ENCODE peak calls at places on chromosomes 11 and 22, in six cellular contexts. K is SK-N-SH, V is H1, S is K562, B is HepG2, I is GM12878. N is an unnamed sample.

GRCh38 chr11:9130297-9130696 is 38.9 kb upstream of the SCUBE2 start:
- DNase-seq in S (no peak), K (no peak), B (no peak), V (no peak), I (no peak), N (peak; percentile 55)

GRCh38 chr11:77705195-77705876 is 67.7 kb upstream of the CLNS1A start:
- DNase-seq in B (peak; percentile 71), S (peak; percentile 75), I (no peak), K (no peak), V (no peak), N (peak; percentile 45)

GRCh38 chr11:134882671-134883318 is 470.8 kb upstream of the B3GAT1 start:
- DNase-seq in V (no peak), K (no peak), I (no peak), S (no peak), B (no peak), N (no peak)

GRCh38 chr11:117827521-117828511 is 3.3 kb upstream of the FXYD2 start:
- DNase-seq in V (no peak), K (no peak), B (no peak), I (no peak), S (no peak), N (no peak)

GRCh38 chr22:29309332-29310064 is 3.0 kb downstream of the GAS2L1 start:
- DNase-seq in K (peak; percentile 66), V (no peak), I (no peak), B (no peak), S (no peak), N (no peak)

GRCh38 chr22:25741692-25742626 is at the start of gene MYO18B:
- DNase-seq in K (no peak), I (no peak), B (no peak), S (peak; percentile 90), V (no peak), N (no peak)

GRCh38 chr11:69238562-69239319 is 55.2 kb upstream of the MYEOV start:
- DNase-seq in B (no peak), V (no peak), S (no peak), K (no peak), I (no peak), N (no peak)

GRCh38 chr22:22571429-22571828 is 12.4 kb upstream of the PRAME start:
- DNase-seq in B (no peak), S (no peak), V (no peak), K (no peak), I (no peak), N (no peak)

GRCh38 chr22:36220457-36220921 is 18.8 kb downstream of the APOL2 start:
- DNase-seq in S (no peak), V (no peak), I (no peak), K (no peak), B (no peak), N (no peak)

GRCh38 chr11:92295175-92296137 is 70.8 kb downstream of the FAT3 start:
- DNase-seq in B (no peak), K (no peak), I (no peak), V (no peak), S (no peak), N (no peak)

GRCh38 chr11:119488256-119488995 is 65.5 kb upstream of the THY1 start:
- DNase-seq in S (no peak), K (no peak), B (no peak), V (no peak), I (no peak), N (no peak)

GRCh38 chr22:35349704-35350538 is 31.0 kb upstream of the HMOX1 start:
- DNase-seq in K (peak; percentile 60), I (no peak), V (no peak), S (no peak), B (no peak), N (no peak)

GRCh38 chr11:72975778-72976520 is 161.7 kb downstream of the ATG16L2 start:
- DNase-seq in V (no peak), B (peak; percentile 9), K (no peak), S (no peak), I (no peak), N (peak; percentile 31)

GRCh38 chr11:68550485-68550817 is 89.9 kb downstream of the PPP6R3 start:
- DNase-seq in B (no peak), V (no peak), I (no peak), K (no peak), S (no peak), N (no peak)

GRCh38 chr11:20353829-20354434 is 9.6 kb upstream of the HTATIP2 start:
- DNase-seq in V (no peak), S (peak; percentile 70), B (peak; percentile 46), K (peak; percentile 67), I (no peak), N (peak; percentile 14)

GRCh38 chr11:110026823-110027626 is 66.2 kb upstream of the ZC3H12C start:
- DNase-seq in V (no peak), I (peak; percentile 99), K (no peak), S (no peak), B (no peak), N (peak; percentile 18)

GRCh38 chr11:2306971-2307732 is 5.3 kb downstream of the TSPAN32 start:
- DNase-seq in B (no peak), K (peak; percentile 33), V (no peak), S (peak; percentile 37), I (no peak), N (no peak)

GRCh38 chr11:9530020-9530628 is 43.3 kb upstream of the WEE1 start:
- DNase-seq in B (no peak), I (no peak), S (peak; percentile 60), V (no peak), K (no peak), N (no peak)

GRCh38 chr11:119405986-119406385 is 17.0 kb downstream of the THY1 start:
- DNase-seq in B (no peak), V (no peak), K (no peak), I (no peak), S (no peak), N (no peak)

GRCh38 chr11:112715091-112715490 is 246.1 kb upstream of the NCAM1 start:
- DNase-seq in S (no peak), V (no peak), K (no peak), I (no peak), B (no peak), N (no peak)

GRCh38 chr11:108960498-108960897 is 295.6 kb downstream of the DDX10 start:
- DNase-seq in V (no peak), S (no peak), B (no peak), I (no peak), K (no peak), N (no peak)

GRCh38 chr11:63543711-63544110 is 7.1 kb downstream of the PLAAT4 start:
- DNase-seq in V (no peak), K (no peak), S (no peak), I (no peak), B (no peak), N (no peak)

GRCh38 chr11:34656062-34656720 is 35.3 kb downstream of the EHF start:
- DNase-seq in V (no peak), B (peak; percentile 96), I (no peak), S (no peak), K (no peak), N (no peak)

GRCh38 chr11:64750361-64751054 is 6.6 kb upstream of the RASGRP2 start:
- DNase-seq in I (no peak), K (no peak), S (no peak), B (no peak), V (no peak), N (no peak)

GRCh38 chr11:34266987-34267386 is 90.8 kb downstream of the ABTB2 start:
- DNase-seq in K (no peak), S (no peak), I (no peak), B (no peak), V (no peak), N (no peak)

GRCh38 chr11:88434333-88434976 is 96.9 kb upstream of the CTSC start:
- DNase-seq in B (peak; percentile 9), S (peak; percentile 59), V (no peak), K (no peak), I (no peak), N (no peak)

DNA sequence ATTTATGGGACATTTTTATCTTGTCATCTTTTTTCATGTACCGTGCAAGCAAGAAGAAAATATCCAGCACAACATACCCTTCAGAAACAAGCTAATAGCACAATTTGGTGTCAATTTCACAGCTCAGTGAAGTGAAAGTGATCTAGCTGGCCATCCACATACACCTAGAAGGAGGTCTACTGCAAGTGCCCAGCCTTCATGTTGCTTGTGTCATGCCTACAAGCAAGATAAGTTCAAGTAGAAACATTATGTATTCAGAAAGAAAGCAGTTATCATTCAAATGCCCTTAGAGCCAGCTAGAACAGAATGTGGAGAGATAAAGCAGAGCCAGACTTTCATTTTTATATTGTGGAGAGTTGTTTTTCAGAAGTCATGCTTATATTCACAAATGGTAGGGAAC is 325.7 kb upstream of the PITPNB start:
- DNase-seq in B (no peak), V (no peak), I (no peak), K (no peak), S (peak; percentile 28), N (no peak)
- TF ChIP-seq GABPA in B (no peak), V (no peak), I (no peak), K (no peak), S (no peak), N (no peak)

DNA sequence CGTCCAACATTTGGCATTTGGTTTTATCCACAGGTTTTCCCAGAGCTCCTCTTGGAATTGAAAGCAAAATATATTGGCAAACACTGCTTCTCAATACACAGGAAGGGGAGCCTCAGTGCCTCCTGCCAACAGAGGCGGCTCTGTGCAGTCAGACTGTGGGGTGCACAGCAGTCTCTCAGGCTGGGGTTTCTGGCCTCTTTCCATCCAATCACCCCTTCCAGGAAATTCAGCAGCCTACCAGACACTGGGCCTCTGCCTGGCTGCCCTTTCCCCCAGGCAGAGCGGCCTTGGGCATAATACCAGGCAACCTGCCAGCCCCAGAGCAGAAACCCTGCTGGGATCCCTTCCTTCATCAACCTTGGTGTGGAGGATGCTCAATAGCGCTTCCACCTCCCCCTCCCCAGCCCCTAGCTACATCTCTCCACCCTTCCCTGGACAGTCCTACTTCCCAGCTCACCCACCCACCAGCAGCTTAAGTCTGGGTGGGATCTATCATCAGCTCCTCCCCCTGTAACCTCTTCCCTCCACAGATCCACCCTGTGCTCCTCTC is 17.8 kb upstream of the RAPSN start:
- DNase-seq in V (no peak), I (no peak), B (no peak), S (no peak), K (peak; percentile 57), N (no peak)
- TF ChIP-seq GABPA in V (no peak), I (no peak), B (no peak), S (no peak), K (no peak), N (no peak)

GRCh38 chr22:20629401-20629800 is 122.0 kb downstream of the MED15 start:
- DNase-seq in K (no peak), I (no peak), B (no peak), S (no peak), V (no peak), N (no peak)
- TF ChIP-seq GABPA in K (no peak), I (no peak), B (no peak), S (no peak), V (no peak), N (no peak)

GRCh38 chr11:36078686-36079055 is 134.8 kb downstream of the LDLRAD3 start:
- DNase-seq in S (no peak), V (no peak), I (no peak), B (no peak), K (no peak), N (no peak)

GRCh38 chr11:36077368-36077767 is 133.5 kb downstream of the LDLRAD3 start:
- DNase-seq in I (no peak), S (no peak), B (no peak), K (no peak), V (no peak), N (no peak)

GRCh38 chr11:36075053-36075452 is 131.2 kb downstream of the LDLRAD3 start:
- DNase-seq in B (no peak), I (no peak), V (no peak), K (no peak), S (no peak), N (no peak)

GRCh38 chr11:36079911-36080310 is 136.0 kb downstream of the LDLRAD3 start:
- DNase-seq in V (no peak), I (no peak), K (no peak), S (no peak), B (no peak), N (no peak)

GRCh38 chr11:36077886-36078685 is 134.2 kb downstream of the LDLRAD3 start:
- DNase-seq in K (no peak), I (no peak), S (no peak), V (no peak), B (no peak), N (no peak)
- TF ChIP-seq GABPA in K (no peak), I (no peak), S (no peak), V (no peak), B (no peak), N (no peak)